ENCODE peak calls at places on chromosomes 16 and 17, in nine cellular contexts. One of them, this sample, is unnamed.

GRCh38 chr16:47986031-47986430 is 169.8 kb downstream of the ABCC12 start:
- DNase-seq in endothelial cell of umbilical vein: no peak
- DNase-seq in thyroid gland: no peak
- DNase-seq in tibial nerve: no peak
- DNase-seq in lower leg skin: no peak
- DNase-seq in Peyer's patch: no peak
- DNase-seq in gastrocnemius medialis: no peak
- DNase-seq in heart left ventricle: no peak
- DNase-seq in prostate gland: no peak
- DNase-seq in this sample: no peak

GRCh38 chr16:8026450-8026849 is 563.9 kb downstream of the TMEM114 start:
- DNase-seq in Peyer's patch: no peak
- DNase-seq in gastrocnemius medialis: no peak
- DNase-seq in prostate gland: no peak
- DNase-seq in thyroid gland: no peak
- DNase-seq in tibial nerve: no peak
- DNase-seq in heart left ventricle: no peak
- DNase-seq in lower leg skin: no peak
- DNase-seq in endothelial cell of umbilical vein: no peak
- DNase-seq in this sample: no peak

GRCh38 chr17:68603663-68604062 is 2.5 kb upstream of the FAM20A start:
- DNase-seq in Peyer's patch: no peak
- DNase-seq in gastrocnemius medialis: no peak
- DNase-seq in prostate gland: no peak
- DNase-seq in tibial nerve: no peak
- DNase-seq in endothelial cell of umbilical vein: no peak
- DNase-seq in lower leg skin: no peak
- DNase-seq in thyroid gland: no peak
- DNase-seq in heart left ventricle: no peak
- DNase-seq in this sample: no peak

GRCh38 chr16:66427036-66427446 is at the start of gene BEAN1:
- DNase-seq in endothelial cell of umbilical vein: no peak
- DNase-seq in thyroid gland: peak; percentile 42
- DNase-seq in gastrocnemius medialis: no peak
- DNase-seq in prostate gland: no peak
- DNase-seq in heart left ventricle: no peak
- DNase-seq in lower leg skin: no peak
- DNase-seq in tibial nerve: no peak
- DNase-seq in Peyer's patch: no peak
- DNase-seq in this sample: no peak

GRCh38 chr17:41553176-41553575 is 18.7 kb downstream of the KRT9 start:
- DNase-seq in gastrocnemius medialis: no peak
- DNase-seq in Peyer's patch: no peak
- DNase-seq in thyroid gland: no peak
- DNase-seq in heart left ventricle: no peak
- DNase-seq in prostate gland: no peak
- DNase-seq in lower leg skin: no peak
- DNase-seq in tibial nerve: no peak
- DNase-seq in endothelial cell of umbilical vein: no peak
- DNase-seq in this sample: no peak

GRCh38 chr16:66462912-66463311 is 35.8 kb downstream of the BEAN1 start:
- DNase-seq in gastrocnemius medialis: no peak
- DNase-seq in thyroid gland: no peak
- DNase-seq in endothelial cell of umbilical vein: no peak
- DNase-seq in tibial nerve: no peak
- DNase-seq in Peyer's patch: no peak
- DNase-seq in heart left ventricle: no peak
- DNase-seq in lower leg skin: no peak
- DNase-seq in prostate gland: no peak
- DNase-seq in this sample: no peak

GRCh38 chr16:89444151-89444723 is 46.1 kb downstream of the ANKRD11 start:
- DNase-seq in heart left ventricle: no peak
- DNase-seq in thyroid gland: no peak
- DNase-seq in Peyer's patch: no peak
- DNase-seq in lower leg skin: no peak
- DNase-seq in tibial nerve: no peak
- DNase-seq in prostate gland: no peak
- DNase-seq in endothelial cell of umbilical vein: no peak
- DNase-seq in gastrocnemius medialis: no peak
- DNase-seq in this sample: no peak

GRCh38 chr16:9680021-9680655 is 502.1 kb downstream of the GRIN2A start:
- DNase-seq in Peyer's patch: no peak
- DNase-seq in prostate gland: no peak
- DNase-seq in gastrocnemius medialis: no peak
- DNase-seq in lower leg skin: no peak
- DNase-seq in heart left ventricle: no peak
- DNase-seq in thyroid gland: no peak
- DNase-seq in tibial nerve: no peak
- DNase-seq in endothelial cell of umbilical vein: no peak
- DNase-seq in this sample: no peak

GRCh38 chr17:44004077-44004760 is at the start of gene NAGS:
- DNase-seq in thyroid gland: peak; percentile 53
- DNase-seq in endothelial cell of umbilical vein: no peak
- DNase-seq in Peyer's patch: peak; percentile 83
- DNase-seq in heart left ventricle: no peak
- DNase-seq in tibial nerve: no peak
- DNase-seq in lower leg skin: no peak
- DNase-seq in prostate gland: no peak
- DNase-seq in gastrocnemius medialis: no peak
- DNase-seq in this sample: no peak

GRCh38 chr17:40617678-40618240 is 29.9 kb downstream of the SMARCE1 start:
- DNase-seq in endothelial cell of umbilical vein: no peak
- DNase-seq in prostate gland: peak; percentile 58
- DNase-seq in tibial nerve: peak; percentile 55
- DNase-seq in heart left ventricle: no peak
- DNase-seq in lower leg skin: peak; percentile 58
- DNase-seq in gastrocnemius medialis: no peak
- DNase-seq in thyroid gland: no peak
- DNase-seq in Peyer's patch: no peak
- DNase-seq in this sample: no peak

GRCh38 chr16:5323284-5323683 is 225.7 kb upstream of the EEF2KMT start:
- DNase-seq in tibial nerve: no peak
- DNase-seq in endothelial cell of umbilical vein: no peak
- DNase-seq in lower leg skin: no peak
- DNase-seq in Peyer's patch: no peak
- DNase-seq in gastrocnemius medialis: no peak
- DNase-seq in thyroid gland: no peak
- DNase-seq in heart left ventricle: no peak
- DNase-seq in prostate gland: no peak
- DNase-seq in this sample: no peak

GRCh38 chr17:56595831-56596740 is 2.6 kb downstream of the NOG start:
- DNase-seq in heart left ventricle: no peak
- DNase-seq in gastrocnemius medialis: peak; percentile 15
- DNase-seq in thyroid gland: peak; percentile 32
- DNase-seq in lower leg skin: no peak
- DNase-seq in prostate gland: no peak
- DNase-seq in endothelial cell of umbilical vein: no peak
- DNase-seq in tibial nerve: no peak
- DNase-seq in Peyer's patch: no peak
- DNase-seq in this sample: no peak

GRCh38 chr17:17822189-17822978 is 14.4 kb downstream of the SREBF1 start:
- DNase-seq in prostate gland: peak; percentile 74
- DNase-seq in endothelial cell of umbilical vein: no peak
- DNase-seq in Peyer's patch: no peak
- DNase-seq in gastrocnemius medialis: peak; percentile 95
- DNase-seq in lower leg skin: peak; percentile 77
- DNase-seq in tibial nerve: peak; percentile 86
- DNase-seq in heart left ventricle: peak; percentile 63
- DNase-seq in thyroid gland: peak; percentile 73
- DNase-seq in this sample: peak; percentile 60

GRCh38 chr17:75078097-75079022 is 9.4 kb upstream of the SLC16A5 start:
- DNase-seq in prostate gland: no peak
- DNase-seq in Peyer's patch: no peak
- DNase-seq in tibial nerve: no peak
- DNase-seq in lower leg skin: no peak
- DNase-seq in gastrocnemius medialis: no peak
- DNase-seq in heart left ventricle: no peak
- DNase-seq in endothelial cell of umbilical vein: no peak
- DNase-seq in thyroid gland: no peak
- DNase-seq in this sample: no peak
- H3K4me3 ChIP-seq in prostate gland: no peak overlapping the region
- H3K4me3 ChIP-seq in Peyer's patch: peak overlapping the region; percentile 50
- H3K4me3 ChIP-seq in tibial nerve: no peak overlapping the region
- H3K4me3 ChIP-seq in lower leg skin: no peak overlapping the region
- H3K4me3 ChIP-seq in gastrocnemius medialis: peak overlapping the region; percentile 67
- H3K4me3 ChIP-seq in heart left ventricle: peak overlapping the region; percentile 51
- H3K4me3 ChIP-seq in endothelial cell of umbilical vein: no peak overlapping the region
- H3K4me3 ChIP-seq in thyroid gland: no peak overlapping the region
- H3K4me3 ChIP-seq in this sample: no peak overlapping the region

DNA sequence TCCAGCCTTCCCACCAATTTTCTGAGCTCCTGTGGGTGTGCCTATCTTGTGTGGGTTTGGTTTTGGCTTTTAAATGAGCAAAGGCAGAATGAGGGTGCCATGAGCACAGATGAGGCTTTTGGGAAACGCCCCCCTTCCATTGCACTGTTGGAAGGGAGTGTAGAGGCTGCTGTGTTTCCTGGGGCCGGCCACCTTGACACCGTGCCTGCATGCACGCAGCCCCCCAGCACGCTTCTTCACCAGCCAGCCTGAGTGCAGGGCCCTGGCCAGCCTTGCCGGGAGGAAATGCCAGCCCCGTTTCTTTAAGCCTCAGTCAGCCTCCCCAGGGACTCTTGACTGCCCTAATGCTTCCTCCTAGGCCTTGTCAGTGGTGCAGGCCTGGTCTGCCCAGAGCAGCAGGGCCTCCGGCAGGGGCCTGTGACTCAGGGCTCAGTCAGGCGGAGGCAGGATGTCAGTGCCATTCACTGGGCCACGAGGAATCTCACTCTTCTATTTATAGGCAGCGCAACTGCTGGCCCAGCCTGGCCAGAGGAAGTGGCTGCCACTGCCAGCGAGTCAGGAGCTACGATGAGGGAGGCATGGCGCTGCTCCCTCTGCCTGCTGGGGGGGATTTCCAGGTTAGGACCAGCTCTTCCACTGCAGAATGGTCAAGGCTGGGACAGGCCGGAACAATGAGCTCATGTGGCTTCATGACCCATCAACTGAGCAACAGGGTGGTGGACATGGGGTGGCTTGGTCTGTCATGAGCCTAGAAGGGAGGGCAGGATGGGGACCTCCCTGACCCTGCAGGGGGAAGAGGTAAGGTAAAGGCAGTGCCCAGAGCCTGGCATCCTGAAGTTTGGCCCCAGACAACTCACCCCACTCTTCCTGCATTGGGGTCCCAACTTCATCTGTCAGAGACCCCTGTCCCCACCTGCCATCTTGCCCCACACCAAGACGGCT is 205.2 kb downstream of the RAB11FIP4 start:
- DNase-seq in tibial nerve: peak; percentile 35
- DNase-seq in lower leg skin: peak; percentile 75
- DNase-seq in Peyer's patch: no peak
- DNase-seq in gastrocnemius medialis: peak; percentile 94
- DNase-seq in thyroid gland: peak; percentile 26
- DNase-seq in heart left ventricle: peak; percentile 85
- DNase-seq in prostate gland: no peak
- DNase-seq in endothelial cell of umbilical vein: peak; percentile 96
- DNase-seq in this sample: peak; percentile 64
- TF ChIP-seq POLR2A in tibial nerve: no peak
- TF ChIP-seq POLR2A in lower leg skin: no peak
- TF ChIP-seq POLR2A in Peyer's patch: no peak
- TF ChIP-seq POLR2A in gastrocnemius medialis: peak; percentile 35
- TF ChIP-seq POLR2A in thyroid gland: no peak
- TF ChIP-seq POLR2A in heart left ventricle: peak; percentile 22
- TF ChIP-seq POLR2A in prostate gland: no peak
- TF ChIP-seq POLR2A in endothelial cell of umbilical vein: peak; percentile 14
- TF ChIP-seq POLR2A in this sample: no peak

GRCh38 chr16:49462356-49462988 is 88.9 kb downstream of the C16orf78 start:
- DNase-seq in gastrocnemius medialis: no peak
- DNase-seq in tibial nerve: no peak
- DNase-seq in thyroid gland: no peak
- DNase-seq in Peyer's patch: no peak
- DNase-seq in prostate gland: no peak
- DNase-seq in heart left ventricle: no peak
- DNase-seq in lower leg skin: no peak
- DNase-seq in endothelial cell of umbilical vein: no peak
- DNase-seq in this sample: no peak
- H3K4me3 ChIP-seq in gastrocnemius medialis: no peak overlapping the region
- H3K4me3 ChIP-seq in tibial nerve: no peak overlapping the region
- H3K4me3 ChIP-seq in thyroid gland: no peak overlapping the region
- H3K4me3 ChIP-seq in Peyer's patch: no peak overlapping the region
- H3K4me3 ChIP-seq in prostate gland: no peak overlapping the region
- H3K4me3 ChIP-seq in heart left ventricle: no peak overlapping the region
- H3K4me3 ChIP-seq in lower leg skin: no peak overlapping the region
- H3K4me3 ChIP-seq in endothelial cell of umbilical vein: no peak overlapping the region
- H3K4me3 ChIP-seq in this sample: no peak overlapping the region

DNA sequence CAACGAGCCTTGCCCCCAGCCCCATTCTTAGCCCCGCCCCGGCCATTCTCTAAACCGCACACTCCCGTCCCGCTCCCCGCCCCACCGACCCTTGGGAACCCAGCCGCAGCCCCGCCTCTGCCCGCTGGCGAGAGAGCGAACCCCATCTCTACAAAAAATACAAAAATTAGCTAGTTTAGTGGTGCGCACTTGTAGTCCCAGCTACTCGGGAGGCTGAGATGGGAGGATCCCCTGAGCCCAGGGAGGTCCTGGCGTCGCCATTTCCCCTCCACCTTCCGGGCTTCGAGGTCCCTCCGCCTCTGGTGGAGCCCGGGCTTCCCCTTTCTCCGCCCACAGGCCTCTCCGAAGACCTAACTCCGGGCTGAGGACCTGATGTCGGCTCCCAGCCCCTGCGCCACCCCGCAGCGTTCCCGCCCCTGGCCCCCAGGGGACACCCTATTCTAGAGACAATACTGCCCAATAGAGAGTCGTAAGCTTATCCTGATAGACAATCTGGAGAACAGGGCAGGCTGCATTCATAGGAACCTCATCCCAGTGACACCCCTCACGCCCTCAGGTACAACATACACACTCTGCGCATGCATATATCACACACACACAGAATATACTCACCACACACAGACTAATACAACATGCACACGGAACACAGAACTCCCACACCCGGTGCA is 483 bp upstream of the PROCA1 start:
- DNase-seq in Peyer's patch: no peak
- DNase-seq in heart left ventricle: peak; percentile 59
- DNase-seq in thyroid gland: no peak
- DNase-seq in prostate gland: no peak
- DNase-seq in gastrocnemius medialis: no peak
- DNase-seq in lower leg skin: no peak
- DNase-seq in endothelial cell of umbilical vein: no peak
- DNase-seq in tibial nerve: peak; percentile 19
- DNase-seq in this sample: peak; percentile 52
- TF ChIP-seq POLR2A in Peyer's patch: no peak
- TF ChIP-seq POLR2A in heart left ventricle: no peak
- TF ChIP-seq POLR2A in thyroid gland: no peak
- TF ChIP-seq POLR2A in prostate gland: no peak
- TF ChIP-seq POLR2A in gastrocnemius medialis: no peak
- TF ChIP-seq POLR2A in lower leg skin: no peak
- TF ChIP-seq POLR2A in endothelial cell of umbilical vein: no peak
- TF ChIP-seq POLR2A in tibial nerve: no peak
- TF ChIP-seq POLR2A in this sample: no peak